ENCODE peak calls at places on chromosomes 13 and 19, in four cellular contexts. V is hepatocyte, T is mammary epithelial cell, Y is heart left ventricle. D is an unnamed sample. For H3K9me3, the result is how much of the 10 kb centered on the place peaks cover.

GRCh38 chr19:4358709-4359626 is 15.6 kb downstream of the MPND start:
- DNase-seq in V (no peak), T (no peak), Y (no peak), D (no peak)

GRCh38 chr13:80132741-80133601 is 208.0 kb downstream of the SPRY2 start:
- DNase-seq in V (peak), T (peak), Y (peak), D (peak)

GRCh38 chr19:23789246-23789645 is 30.6 kb upstream of the ZNF681 start:
- DNase-seq in V (no peak), T (peak), Y (no peak), D (no peak)

GRCh38 chr19:42279148-42279901 is 10.3 kb downstream of the CIC start:
- DNase-seq in V (no peak), T (no peak), Y (no peak), D (no peak)

GRCh38 chr13:111558700-111559088 is 238.3 kb downstream of the TEX29 start:
- DNase-seq in V (no peak), T (no peak), Y (no peak), D (no peak)

GRCh38 chr19:4715529-4716221 is 8.0 kb downstream of the DPP9 start:
- DNase-seq in V (no peak), T (no peak), Y (peak), D (no peak)

GRCh38 chr19:39296906-39297305 is 699 bp downstream of the IFNL1 start:
- DNase-seq in V (no peak), T (no peak), Y (no peak), D (no peak)

GRCh38 chr13:50911937-50912624 is 2.5 kb downstream of the RNASEH2B start:
- DNase-seq in V (peak), T (peak), Y (peak), D (peak)

GRCh38 chr13:100139822-100140221 is 50.9 kb downstream of the PCCA start:
- DNase-seq in V (no peak), T (peak), Y (no peak), D (no peak)

GRCh38 chr13:26653310-26653709 is 95.8 kb downstream of the WASF3 start:
- DNase-seq in V (no peak), T (peak), Y (no peak), D (no peak)

GRCh38 chr19:5996598-5997320 is 18.8 kb upstream of the RANBP3 start:
- DNase-seq in V (no peak), T (no peak), Y (no peak), D (no peak)

GRCh38 chr13:24271231-24271610 is 38.2 kb upstream of the C1QTNF9 start:
- DNase-seq in V (no peak), T (no peak), Y (no peak), D (no peak)

GRCh38 chr13:57874530-57874929 is 243.0 kb downstream of the PCDH17 start:
- DNase-seq in V (no peak), T (no peak), Y (peak), D (no peak)

DNA sequence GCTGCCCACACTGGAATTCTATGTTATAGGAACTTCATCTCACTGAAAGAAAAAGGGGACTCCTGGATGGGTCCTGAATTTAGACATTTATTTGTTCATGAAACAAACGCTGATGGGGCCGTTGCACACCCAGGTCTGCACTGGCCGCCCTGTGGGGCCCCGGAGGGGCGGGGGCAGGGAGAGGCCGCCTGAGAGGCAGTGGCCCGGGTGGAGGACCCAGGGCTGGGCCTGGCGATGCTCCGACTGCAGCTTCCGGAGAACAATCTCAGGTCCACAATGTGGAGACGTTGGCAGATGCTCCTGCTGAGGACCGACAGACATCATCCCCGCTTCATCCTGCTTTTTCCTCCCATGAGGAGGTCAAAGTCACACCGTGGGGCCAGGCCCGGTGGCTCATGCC is 16.3 kb upstream of the PTBP1 start:
- DNase-seq in V (peak), T (no peak), Y (no peak), D (no peak)
- H3K4me3 ChIP-seq in V (no peak), T (no peak), Y (no peak), D (no peak)

DNA sequence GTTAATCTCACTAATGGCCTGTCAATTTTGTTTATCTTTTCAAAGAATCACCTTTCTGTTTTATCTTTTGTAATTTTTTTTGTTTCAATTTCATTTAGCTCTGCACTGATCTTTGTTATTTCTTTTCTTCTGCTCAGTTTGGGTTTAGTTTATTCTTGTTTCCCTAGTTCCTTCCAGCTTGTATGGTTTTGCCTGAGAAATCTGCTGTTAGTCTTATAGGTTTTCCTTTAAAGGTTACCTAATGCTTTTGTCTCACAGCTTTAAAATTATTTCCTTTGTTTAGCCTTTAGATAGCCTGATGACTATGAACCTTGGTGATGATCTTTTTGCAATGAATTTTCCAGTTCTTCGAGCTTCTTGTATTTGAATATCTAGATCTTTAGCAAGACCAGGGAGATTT is 1869.8 kb upstream of the PCDH20 start:
- DNase-seq in V (no peak), T (no peak), Y (no peak), D (no peak)
- H3K27ac ChIP-seq in V (no peak), T (no peak), Y (no peak), D (no peak)

DNA sequence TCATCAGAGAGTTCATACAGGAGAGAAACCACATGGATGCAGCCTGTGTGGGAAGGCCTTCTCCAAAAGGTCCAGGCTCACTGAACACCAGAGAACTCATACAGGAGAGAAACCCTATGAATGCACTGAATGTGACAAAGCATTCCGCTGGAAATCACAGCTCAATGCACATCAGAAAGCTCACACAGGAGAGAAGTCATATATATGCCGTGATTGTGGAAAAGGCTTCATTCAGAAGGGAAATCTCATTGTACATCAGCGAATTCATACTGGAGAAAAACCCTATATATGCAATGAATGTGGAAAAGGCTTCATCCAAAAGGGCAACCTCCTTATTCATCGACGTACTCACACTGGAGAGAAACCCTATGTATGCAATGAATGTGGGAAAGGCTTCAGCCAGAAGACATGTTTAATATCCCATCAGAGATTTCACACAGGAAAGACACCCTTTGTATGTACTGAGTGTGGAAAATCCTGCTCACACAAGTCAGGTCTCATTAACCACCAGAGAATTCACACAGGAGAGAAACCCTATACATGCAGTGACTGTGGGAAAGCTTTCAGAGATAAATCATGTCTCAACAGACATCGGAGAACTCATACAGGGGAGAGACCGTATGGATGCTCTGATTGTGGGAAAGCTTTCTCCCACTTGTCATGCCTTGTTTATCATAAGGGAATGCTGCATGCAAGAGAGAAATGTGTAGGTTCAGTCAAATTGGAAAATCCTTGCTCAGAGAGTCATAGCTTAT is 17.7 kb downstream of the ZNF613 start:
- DNase-seq in V (no peak), T (no peak), Y (no peak), D (no peak)
- H3K9me3 ChIP-seq in V (half or more), T (half or more), Y (under half), D (under half)

GRCh38 chr13:77105051-77105450 is 78.1 kb upstream of the FBXL3 start:
- DNase-seq in V (no peak), T (no peak), Y (no peak), D (no peak)
- H3K4me3 ChIP-seq in V (no peak), T (no peak), Y (no peak), D (no peak)

GRCh38 chr19:15264933-15265206 is 32.6 kb upstream of the EPHX3 start:
- DNase-seq in V (no peak), T (no peak), Y (no peak), D (no peak)
- H3K27ac ChIP-seq in V (no peak), T (no peak), Y (peak), D (no peak)

GRCh38 chr19:12345197-12345596 is 11.8 kb upstream of the ZNF563 start:
- DNase-seq in V (no peak), T (no peak), Y (no peak), D (no peak)
- H3K9me3 ChIP-seq in V (under half), T (under half), Y (under half), D (under half)

GRCh38 chr13:107867701-107868661 is 347.4 kb downstream of the LIG4 start:
- DNase-seq in V (peak), T (peak), Y (no peak), D (peak)
- H3K4me3 ChIP-seq in V (peak), T (no peak), Y (peak), D (peak)

GRCh38 chr13:113345486-113345885 is 18.4 kb downstream of the GRTP1 start:
- DNase-seq in V (no peak), T (no peak), Y (peak), D (no peak)
- H3K27ac ChIP-seq in V (no peak), T (no peak), Y (no peak), D (no peak)

GRCh38 chr19:14997981-14998380 is 18.3 kb upstream of the SLC1A6 start:
- DNase-seq in V (no peak), T (no peak), Y (no peak), D (no peak)
- H3K9me3 ChIP-seq in V (under half), T (under half), Y (under half), D (under half)